ENCODE peak calls at places on chromosomes 12 and 14, in ten cellular contexts. Z is A549, G is GM23338, D is PC-9, Q is PC-3, O is fibroblast of lung, U is GM23248, F is osteoblast, V is HCT116, L is OCI-LY7. E is an unnamed sample. For H3K4me1, the result is how much of the 10 kb centered on the place peaks cover.

GRCh38 chr12:127926004-127926403 is 341.0 kb upstream of the TMEM132C start:
- DNase-seq in Z (peak), G (peak), D (no peak), Q (peak), O (peak), U (peak), F (peak), V (no peak), L (no peak), E (peak)

GRCh38 chr12:68106160-68106559 is 53.4 kb downstream of the IFNG start:
- DNase-seq in Z (no peak), G (no peak), D (no peak), Q (peak), O (peak), U (peak), F (peak), V (peak), L (no peak), E (no peak)

GRCh38 chr14:34302654-34303053 is 159.4 kb downstream of the SPTSSA start:
- DNase-seq in Z (no peak), G (no peak), D (no peak), Q (no peak), O (peak), U (no peak), F (no peak), V (no peak), L (no peak), E (no peak)

GRCh38 chr14:104216457-104216856 is 78.1 kb downstream of the KIF26A start:
- DNase-seq in Z (no peak), G (no peak), D (no peak), Q (no peak), O (no peak), U (no peak), F (no peak), V (no peak), L (no peak), E (no peak)

GRCh38 chr14:100837812-100838170 is 11.9 kb downstream of the MEG3 start:
- DNase-seq in Z (no peak), G (no peak), D (no peak), Q (no peak), O (no peak), U (no peak), F (peak), V (no peak), L (no peak), E (no peak)

GRCh38 chr14:105026789-105027563 is 6.1 kb upstream of the CDCA4 start:
- DNase-seq in Z (peak), G (no peak), D (no peak), Q (peak), O (peak), U (peak), F (peak), V (peak), L (peak), E (peak)

GRCh38 chr12:127785535-127785934 is 481.4 kb upstream of the TMEM132C start:
- DNase-seq in Z (no peak), G (no peak), D (no peak), Q (peak), O (peak), U (peak), F (peak), V (no peak), L (no peak), E (no peak)

GRCh38 chr12:92561543-92561899 is 141.3 kb upstream of the PLEKHG7 start:
- DNase-seq in Z (no peak), G (no peak), D (no peak), Q (no peak), O (peak), U (peak), F (no peak), V (no peak), L (no peak), E (no peak)

DNA sequence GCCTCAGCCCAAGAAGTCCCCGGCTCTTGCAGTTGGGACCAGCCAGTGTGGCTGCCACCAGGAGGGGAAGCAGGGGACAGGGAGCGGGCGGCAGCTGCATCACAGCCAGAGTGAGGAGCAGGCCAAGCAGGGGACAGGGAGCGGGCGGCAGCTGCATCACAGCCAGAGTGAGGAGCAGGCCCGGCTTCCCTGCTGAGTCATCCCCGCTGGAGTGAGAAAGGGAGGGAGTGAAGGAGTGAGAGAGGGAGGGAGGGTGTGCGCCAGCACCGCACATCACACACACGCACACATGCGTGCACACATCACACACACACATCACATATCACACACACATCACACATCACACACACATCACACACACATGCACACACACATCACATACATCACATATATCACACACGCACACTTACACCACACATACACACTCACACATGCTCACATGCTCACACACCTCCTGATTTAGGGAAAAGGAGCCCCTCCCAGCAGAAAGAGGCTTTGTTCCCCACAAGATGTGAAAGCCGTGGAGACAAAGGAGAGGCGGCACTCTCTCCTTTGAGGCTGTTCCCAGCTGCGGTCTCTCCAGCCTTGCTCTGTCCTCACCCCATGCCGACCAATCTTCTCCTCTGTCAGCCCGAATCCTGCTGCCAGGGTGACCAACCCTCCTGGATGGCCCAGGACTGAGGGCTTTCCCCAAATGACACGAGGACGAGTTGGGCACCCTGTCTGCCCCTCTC is 16.8 kb upstream of the ZDHHC22 start:
- DNase-seq in Z (peak), G (peak), D (peak), Q (peak), O (peak), U (peak), F (peak), V (no peak), L (no peak), E (no peak)
- H3K4me2 ChIP-seq in Z (peak), G (peak), D (no peak), Q (peak), O (peak), U (peak), F (peak), V (peak), L (no peak), E (no peak)

GRCh38 chr12:6929806-6930452 is 2.2 kb downstream of the ATN1 start:
- DNase-seq in Z (no peak), G (no peak), D (no peak), Q (no peak), O (no peak), U (no peak), F (peak), V (no peak), L (no peak), E (peak)
- H3K4me1 ChIP-seq in Z (half or more), G (under half), D (under half), Q (under half), O (under half), U (under half), F (half or more), V (under half), L (under half), E (under half)

DNA sequence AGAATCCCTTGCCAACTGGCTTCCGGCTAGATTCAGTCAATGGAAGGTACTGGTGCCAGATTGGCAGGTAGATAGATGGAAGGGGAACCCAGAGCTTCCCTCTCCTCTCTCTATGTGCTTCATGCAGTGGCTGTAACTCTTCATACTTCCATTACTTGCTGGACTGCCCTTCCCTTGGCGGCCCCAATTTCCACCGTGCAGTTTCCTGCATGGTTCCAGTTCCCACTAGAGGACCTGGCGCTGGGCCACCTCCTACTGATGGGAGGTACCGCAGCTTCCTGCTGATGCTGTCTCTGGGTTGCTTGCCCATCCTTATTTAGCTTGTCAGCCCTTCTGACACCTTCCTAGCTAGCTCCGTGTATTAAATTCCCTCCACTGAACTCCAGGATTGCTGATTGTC is 226.4 kb downstream of the ANO2 start:
- DNase-seq in Z (no peak), G (no peak), D (no peak), Q (no peak), O (no peak), U (no peak), F (no peak), V (no peak), L (no peak), E (no peak)
- H3K4me3 ChIP-seq in Z (no peak), G (no peak), D (no peak), Q (no peak), O (no peak), U (no peak), F (no peak), V (no peak), L (no peak), E (no peak)

DNA sequence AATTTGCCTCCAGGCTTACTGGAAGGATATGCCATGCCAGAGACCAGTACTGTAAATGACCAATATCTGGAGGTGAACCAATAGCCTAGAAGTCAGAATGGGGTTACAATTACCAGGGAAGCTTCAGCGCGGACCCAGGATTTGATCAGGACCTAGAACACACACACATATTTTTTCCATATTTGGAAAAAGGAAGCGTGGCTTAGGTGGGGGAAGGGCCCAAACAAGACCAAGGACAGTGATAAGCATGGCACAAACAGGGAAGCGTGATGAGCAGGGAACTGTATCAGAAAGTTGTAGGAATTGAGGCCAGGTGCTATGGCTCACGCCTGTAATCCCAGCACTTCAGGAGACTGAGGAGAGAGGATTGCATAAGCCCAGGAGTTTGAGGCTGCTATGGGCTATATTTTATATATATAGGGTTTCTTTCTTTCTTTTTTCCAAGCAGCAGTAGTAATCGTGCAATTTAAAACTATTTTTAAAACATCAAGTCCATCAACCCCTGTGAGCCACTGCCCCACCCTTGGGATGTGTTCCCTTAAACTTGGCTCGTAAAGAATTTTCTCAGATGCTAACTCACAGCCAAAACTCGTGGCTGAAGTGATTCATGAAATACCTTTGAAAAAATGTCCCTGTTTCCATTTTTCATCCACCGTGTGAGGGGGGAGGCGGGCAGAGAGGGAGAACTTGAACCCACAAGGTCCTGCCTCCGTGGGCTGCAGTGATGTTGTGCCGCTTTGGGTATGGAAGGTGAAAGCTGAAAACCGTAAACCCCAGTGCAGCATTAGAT is 16.7 kb downstream of the HRK start:
- DNase-seq in Z (peak), G (no peak), D (peak), Q (peak), O (peak), U (peak), F (no peak), V (no peak), L (no peak), E (no peak)
- H3K4me2 ChIP-seq in Z (peak), G (no peak), D (peak), Q (peak), O (peak), U (peak), F (peak), V (peak), L (no peak), E (no peak)

DNA sequence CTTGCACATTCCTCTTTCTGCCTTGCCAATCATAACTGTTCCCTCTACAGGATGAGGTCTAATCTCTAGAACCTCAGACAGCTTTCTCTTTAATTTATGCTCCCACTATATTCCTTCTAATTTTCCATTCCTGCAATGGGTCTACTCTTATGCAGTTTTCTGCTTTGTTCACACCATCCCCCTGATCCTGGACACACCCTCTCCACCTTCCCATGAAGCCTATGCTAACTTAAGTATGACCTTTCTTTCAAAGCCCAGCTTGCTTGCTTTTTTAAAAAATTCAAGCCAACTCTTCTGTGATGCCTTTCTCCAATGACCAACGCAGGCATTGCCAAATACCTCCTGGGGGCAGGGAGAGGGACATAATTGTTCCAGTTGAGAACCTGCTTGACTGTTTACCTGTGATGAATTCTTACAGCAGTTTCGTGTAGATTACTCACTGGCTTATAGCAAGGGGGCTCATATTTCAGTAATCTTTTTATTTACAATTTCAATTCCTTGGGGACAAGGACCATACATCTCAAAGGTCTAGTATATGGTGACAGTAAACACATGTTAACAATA is 7.8 kb downstream of the SLC38A1 start:
- DNase-seq in Z (no peak), G (no peak), D (peak), Q (peak), O (no peak), U (peak), F (peak), V (no peak), L (no peak), E (no peak)
- H3K4me1 ChIP-seq in Z (half or more), G (half or more), D (half or more), Q (half or more), O (under half), U (half or more), F (under half), V (half or more), L (under half), E (under half)

GRCh38 chr12:62434504-62435336 is 31.9 kb upstream of the MON2 start:
- DNase-seq in Z (no peak), G (no peak), D (peak), Q (peak), O (no peak), U (peak), F (no peak), V (no peak), L (no peak), E (peak)
- H3K4me3 ChIP-seq in Z (peak), G (peak), D (peak), Q (peak), O (peak), U (peak), F (peak), V (no peak), L (peak), E (no peak)

GRCh38 chr12:124769881-124770512 is 93.7 kb downstream of the SCARB1 start:
- DNase-seq in Z (no peak), G (no peak), D (no peak), Q (no peak), O (no peak), U (no peak), F (no peak), V (no peak), L (no peak), E (no peak)

GRCh38 chr12:124767075-124767821 is 96.4 kb downstream of the SCARB1 start:
- DNase-seq in Z (peak), G (peak), D (peak), Q (peak), O (peak), U (peak), F (peak), V (no peak), L (peak), E (peak)

GRCh38 chr12:124770725-124771124 is 92.9 kb downstream of the SCARB1 start:
- DNase-seq in Z (no peak), G (no peak), D (no peak), Q (no peak), O (no peak), U (no peak), F (no peak), V (no peak), L (no peak), E (no peak)

GRCh38 chr12:124768462-124769165 is 95.0 kb downstream of the SCARB1 start:
- DNase-seq in Z (peak), G (no peak), D (no peak), Q (peak), O (peak), U (peak), F (no peak), V (no peak), L (no peak), E (no peak)

GRCh38 chr12:124769166-124769530 is 94.5 kb downstream of the SCARB1 start:
- DNase-seq in Z (peak), G (no peak), D (no peak), Q (no peak), O (peak), U (peak), F (no peak), V (no peak), L (no peak), E (no peak)
- H3K4me2 ChIP-seq in Z (peak), G (no peak), D (no peak), Q (peak), O (no peak), U (no peak), F (no peak), V (no peak), L (no peak), E (no peak)

GRCh38 chr12:51371295-51371953 is 19.8 kb downstream of the GALNT6 start:
- DNase-seq in Z (peak), G (peak), D (peak), Q (peak), O (peak), U (peak), F (peak), V (peak), L (no peak), E (no peak)

GRCh38 chr12:51368640-51369517 is 22.3 kb downstream of the GALNT6 start:
- DNase-seq in Z (no peak), G (peak), D (no peak), Q (no peak), O (peak), U (no peak), F (no peak), V (no peak), L (peak), E (peak)

GRCh38 chr12:51369581-51369980 is 21.6 kb downstream of the GALNT6 start:
- DNase-seq in Z (no peak), G (no peak), D (no peak), Q (no peak), O (no peak), U (no peak), F (no peak), V (no peak), L (no peak), E (no peak)

GRCh38 chr12:51372021-51372420 is 19.2 kb downstream of the GALNT6 start:
- DNase-seq in Z (no peak), G (no peak), D (no peak), Q (peak), O (no peak), U (peak), F (no peak), V (no peak), L (no peak), E (no peak)

GRCh38 chr12:51370667-51371066 is 20.5 kb downstream of the GALNT6 start:
- DNase-seq in Z (no peak), G (no peak), D (no peak), Q (no peak), O (no peak), U (no peak), F (no peak), V (no peak), L (no peak), E (no peak)
- H3K4me1 ChIP-seq in Z (under half), G (under half), D (under half), Q (under half), O (under half), U (under half), F (under half), V (under half), L (under half), E (under half)

GRCh38 chr12:49110191-49111155 is at the start of gene LMBR1L:
- DNase-seq in Z (peak), G (peak), D (peak), Q (peak), O (peak), U (peak), F (peak), V (peak), L (peak), E (peak)

GRCh38 chr12:49108958-49109404 is 1.7 kb downstream of the LMBR1L start:
- DNase-seq in Z (no peak), G (no peak), D (no peak), Q (no peak), O (peak), U (peak), F (peak), V (no peak), L (no peak), E (no peak)

GRCh38 chr12:49105504-49106120 is 5.0 kb downstream of the LMBR1L start:
- DNase-seq in Z (no peak), G (no peak), D (peak), Q (peak), O (peak), U (peak), F (peak), V (no peak), L (peak), E (no peak)

GRCh38 chr12:49109631-49110172 is 945 bp downstream of the LMBR1L start:
- DNase-seq in Z (no peak), G (no peak), D (no peak), Q (no peak), O (peak), U (no peak), F (peak), V (no peak), L (no peak), E (no peak)

DNA sequence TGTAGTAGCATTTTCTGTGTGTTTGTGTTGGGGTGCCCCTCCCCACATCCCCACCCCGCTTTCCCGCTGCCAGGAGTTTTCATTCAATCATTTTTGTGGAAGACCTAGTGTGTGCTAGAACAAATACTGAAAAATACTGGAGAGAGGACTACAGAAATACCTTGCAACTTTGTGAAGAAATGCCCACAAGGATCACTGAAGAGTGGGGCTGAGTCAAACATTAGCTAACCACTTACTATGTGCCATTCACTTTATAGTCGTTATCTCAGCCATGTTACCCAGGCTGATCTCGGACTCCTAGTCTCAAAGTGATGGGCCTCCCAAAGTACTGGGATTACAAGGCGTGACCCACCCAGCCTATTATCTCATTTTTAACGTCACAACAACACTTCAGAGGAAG is 559 bp upstream of the LMBR1L start:
- DNase-seq in Z (no peak), G (no peak), D (no peak), Q (no peak), O (peak), U (peak), F (peak), V (no peak), L (no peak), E (no peak)
- H3K4me3 ChIP-seq in Z (peak), G (peak), D (peak), Q (peak), O (peak), U (peak), F (peak), V (peak), L (peak), E (peak)

GRCh38 chr12:38782393-38782792 is 123.0 kb downstream of the CPNE8 start:
- DNase-seq in Z (no peak), G (no peak), D (no peak), Q (no peak), O (no peak), U (no peak), F (no peak), V (no peak), L (no peak), E (no peak)
- H3K4me2 ChIP-seq in Z (no peak), G (no peak), D (no peak), Q (no peak), O (no peak), U (no peak), F (no peak), V (no peak), L (no peak), E (no peak)